ENCODE peak calls at places on chromosomes 5 and 9, in ten cellular contexts. One of them, this sample, is unnamed.

GRCh38 chr5:53288511-53288910 is 179.0 kb upstream of the MOCS2 start:
- DNase-seq in RWPE1: peak
- DNase-seq in CD4-positive, alpha-beta T cell: no peak
- DNase-seq in GM23338: no peak
- DNase-seq in omental fat pad: no peak
- DNase-seq in brain microvascular endothelial cell: no peak
- DNase-seq in BJ: no peak
- DNase-seq in tibial artery: no peak
- DNase-seq in H9: no peak
- DNase-seq in A549: no peak
- DNase-seq in this sample: no peak

GRCh38 chr9:77601476-77602056 is 46.6 kb downstream of the GNA14 start:
- DNase-seq in RWPE1: no peak
- DNase-seq in CD4-positive, alpha-beta T cell: no peak
- DNase-seq in GM23338: no peak
- DNase-seq in omental fat pad: no peak
- DNase-seq in brain microvascular endothelial cell: no peak
- DNase-seq in BJ: no peak
- DNase-seq in tibial artery: no peak
- DNase-seq in H9: no peak
- DNase-seq in A549: no peak
- DNase-seq in this sample: no peak

GRCh38 chr5:95824747-95825146 is 2.2 kb upstream of the GLRX start:
- DNase-seq in RWPE1: no peak
- DNase-seq in CD4-positive, alpha-beta T cell: no peak
- DNase-seq in GM23338: no peak
- DNase-seq in omental fat pad: no peak
- DNase-seq in brain microvascular endothelial cell: no peak
- DNase-seq in BJ: no peak
- DNase-seq in tibial artery: no peak
- DNase-seq in H9: no peak
- DNase-seq in A549: no peak
- DNase-seq in this sample: no peak

GRCh38 chr9:79143211-79143610 is 428.6 kb upstream of the TLE4 start:
- DNase-seq in RWPE1: no peak
- DNase-seq in CD4-positive, alpha-beta T cell: no peak
- DNase-seq in GM23338: no peak
- DNase-seq in omental fat pad: no peak
- DNase-seq in brain microvascular endothelial cell: no peak
- DNase-seq in BJ: no peak
- DNase-seq in tibial artery: no peak
- DNase-seq in H9: no peak
- DNase-seq in A549: no peak
- DNase-seq in this sample: no peak

GRCh38 chr5:103918668-103919367 is 356.2 kb upstream of the NUDT12 start:
- DNase-seq in RWPE1: no peak
- DNase-seq in CD4-positive, alpha-beta T cell: no peak
- DNase-seq in GM23338: peak
- DNase-seq in omental fat pad: no peak
- DNase-seq in brain microvascular endothelial cell: peak
- DNase-seq in BJ: peak
- DNase-seq in tibial artery: no peak
- DNase-seq in H9: no peak
- DNase-seq in A549: no peak
- DNase-seq in this sample: no peak

GRCh38 chr5:34717426-34718327 is 61.5 kb downstream of the RAI14 start:
- DNase-seq in RWPE1: peak
- DNase-seq in CD4-positive, alpha-beta T cell: no peak
- DNase-seq in GM23338: peak
- DNase-seq in omental fat pad: no peak
- DNase-seq in brain microvascular endothelial cell: peak
- DNase-seq in BJ: peak
- DNase-seq in tibial artery: no peak
- DNase-seq in H9: peak
- DNase-seq in A549: peak
- DNase-seq in this sample: peak

GRCh38 chr5:103235891-103236290 is 22.7 kb upstream of the MACIR start:
- DNase-seq in RWPE1: no peak
- DNase-seq in CD4-positive, alpha-beta T cell: no peak
- DNase-seq in GM23338: no peak
- DNase-seq in omental fat pad: no peak
- DNase-seq in brain microvascular endothelial cell: no peak
- DNase-seq in BJ: no peak
- DNase-seq in tibial artery: no peak
- DNase-seq in H9: no peak
- DNase-seq in A549: no peak
- DNase-seq in this sample: no peak

GRCh38 chr5:22372376-22372775 is 480.8 kb downstream of the CDH12 start:
- DNase-seq in RWPE1: peak
- DNase-seq in CD4-positive, alpha-beta T cell: no peak
- DNase-seq in GM23338: no peak
- DNase-seq in omental fat pad: no peak
- DNase-seq in brain microvascular endothelial cell: no peak
- DNase-seq in BJ: no peak
- DNase-seq in tibial artery: no peak
- DNase-seq in H9: no peak
- DNase-seq in A549: no peak
- DNase-seq in this sample: no peak

DNA sequence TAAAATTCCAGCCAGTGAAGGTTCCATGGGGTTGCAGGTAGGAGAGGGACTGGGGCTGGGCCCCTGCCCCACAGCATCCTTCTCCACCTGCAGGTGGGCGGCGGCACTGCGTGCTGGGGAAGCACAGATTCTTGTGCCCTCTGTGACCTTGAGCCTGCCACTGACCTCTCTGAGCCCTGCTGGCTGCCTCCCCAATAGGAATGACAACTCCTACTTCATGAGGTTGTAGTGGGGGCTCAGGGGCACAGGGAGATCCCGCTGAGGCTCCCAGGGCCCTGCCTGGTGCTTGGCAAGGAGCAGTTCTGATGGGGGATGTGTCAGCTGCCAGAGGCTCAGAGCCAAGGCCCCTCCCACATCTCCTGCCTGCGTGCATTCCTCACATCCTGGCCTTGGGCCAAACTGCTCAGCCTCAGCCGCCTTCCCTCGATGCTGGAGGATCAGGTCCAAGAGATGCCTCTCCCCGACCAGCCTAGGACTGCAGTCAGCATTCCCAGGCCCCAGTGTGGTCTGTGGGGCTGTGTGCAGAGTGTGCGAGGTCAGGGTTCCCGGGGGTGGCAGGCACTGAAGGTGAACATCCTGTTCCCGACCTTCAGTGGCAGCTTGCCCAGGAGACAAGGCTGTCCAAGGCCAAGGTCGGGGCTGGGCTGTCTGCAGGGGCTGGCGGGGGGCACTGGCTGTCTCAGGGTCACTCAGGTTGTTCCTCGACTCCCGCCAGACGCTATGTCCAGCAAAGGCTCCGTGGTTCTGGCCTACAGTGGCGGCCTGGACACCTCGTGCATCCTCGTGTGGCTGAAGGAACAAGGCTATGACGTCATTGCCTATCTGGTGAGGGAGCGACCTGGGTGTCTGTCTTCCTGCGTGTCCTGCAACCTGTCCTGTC is 7.0 kb downstream of the ASS1 start:
- DNase-seq in RWPE1: peak
- DNase-seq in CD4-positive, alpha-beta T cell: no peak
- DNase-seq in GM23338: peak
- DNase-seq in omental fat pad: peak
- DNase-seq in brain microvascular endothelial cell: peak
- DNase-seq in BJ: peak
- DNase-seq in tibial artery: peak
- DNase-seq in H9: peak
- DNase-seq in A549: peak
- DNase-seq in this sample: peak
- TF ChIP-seq CTCF in RWPE1: peak
- TF ChIP-seq CTCF in CD4-positive, alpha-beta T cell: no peak
- TF ChIP-seq CTCF in GM23338: peak
- TF ChIP-seq CTCF in omental fat pad: peak
- TF ChIP-seq CTCF in brain microvascular endothelial cell: peak
- TF ChIP-seq CTCF in BJ: peak
- TF ChIP-seq CTCF in tibial artery: no peak
- TF ChIP-seq CTCF in H9: peak
- TF ChIP-seq CTCF in A549: peak
- TF ChIP-seq CTCF in this sample: peak

GRCh38 chr9:133553123-133553522 is 18.6 kb downstream of the ADAMTSL2 start:
- DNase-seq in RWPE1: no peak
- DNase-seq in CD4-positive, alpha-beta T cell: no peak
- DNase-seq in GM23338: peak
- DNase-seq in omental fat pad: no peak
- DNase-seq in brain microvascular endothelial cell: no peak
- DNase-seq in BJ: no peak
- DNase-seq in tibial artery: no peak
- DNase-seq in H9: no peak
- DNase-seq in A549: no peak
- DNase-seq in this sample: no peak
- TF ChIP-seq CTCF in RWPE1: no peak
- TF ChIP-seq CTCF in CD4-positive, alpha-beta T cell: no peak
- TF ChIP-seq CTCF in GM23338: peak
- TF ChIP-seq CTCF in omental fat pad: no peak
- TF ChIP-seq CTCF in brain microvascular endothelial cell: no peak
- TF ChIP-seq CTCF in BJ: no peak
- TF ChIP-seq CTCF in tibial artery: no peak
- TF ChIP-seq CTCF in H9: no peak
- TF ChIP-seq CTCF in A549: no peak
- TF ChIP-seq CTCF in this sample: no peak

GRCh38 chr5:140795259-140795641 is 598 bp downstream of the PCDHA2 start:
- DNase-seq in RWPE1: peak
- DNase-seq in CD4-positive, alpha-beta T cell: no peak
- DNase-seq in GM23338: peak
- DNase-seq in omental fat pad: no peak
- DNase-seq in brain microvascular endothelial cell: no peak
- DNase-seq in BJ: no peak
- DNase-seq in tibial artery: no peak
- DNase-seq in H9: peak
- DNase-seq in A549: peak
- DNase-seq in this sample: no peak

GRCh38 chr5:140791111-140791510 is 3.5 kb upstream of the PCDHA2 start:
- DNase-seq in RWPE1: no peak
- DNase-seq in CD4-positive, alpha-beta T cell: no peak
- DNase-seq in GM23338: no peak
- DNase-seq in omental fat pad: no peak
- DNase-seq in brain microvascular endothelial cell: no peak
- DNase-seq in BJ: no peak
- DNase-seq in tibial artery: no peak
- DNase-seq in H9: no peak
- DNase-seq in A549: no peak
- DNase-seq in this sample: no peak

GRCh38 chr5:140796718-140797095 is 2.1 kb downstream of the PCDHA2 start:
- DNase-seq in RWPE1: no peak
- DNase-seq in CD4-positive, alpha-beta T cell: no peak
- DNase-seq in GM23338: no peak
- DNase-seq in omental fat pad: no peak
- DNase-seq in brain microvascular endothelial cell: no peak
- DNase-seq in BJ: no peak
- DNase-seq in tibial artery: peak
- DNase-seq in H9: no peak
- DNase-seq in A549: no peak
- DNase-seq in this sample: no peak

DNA sequence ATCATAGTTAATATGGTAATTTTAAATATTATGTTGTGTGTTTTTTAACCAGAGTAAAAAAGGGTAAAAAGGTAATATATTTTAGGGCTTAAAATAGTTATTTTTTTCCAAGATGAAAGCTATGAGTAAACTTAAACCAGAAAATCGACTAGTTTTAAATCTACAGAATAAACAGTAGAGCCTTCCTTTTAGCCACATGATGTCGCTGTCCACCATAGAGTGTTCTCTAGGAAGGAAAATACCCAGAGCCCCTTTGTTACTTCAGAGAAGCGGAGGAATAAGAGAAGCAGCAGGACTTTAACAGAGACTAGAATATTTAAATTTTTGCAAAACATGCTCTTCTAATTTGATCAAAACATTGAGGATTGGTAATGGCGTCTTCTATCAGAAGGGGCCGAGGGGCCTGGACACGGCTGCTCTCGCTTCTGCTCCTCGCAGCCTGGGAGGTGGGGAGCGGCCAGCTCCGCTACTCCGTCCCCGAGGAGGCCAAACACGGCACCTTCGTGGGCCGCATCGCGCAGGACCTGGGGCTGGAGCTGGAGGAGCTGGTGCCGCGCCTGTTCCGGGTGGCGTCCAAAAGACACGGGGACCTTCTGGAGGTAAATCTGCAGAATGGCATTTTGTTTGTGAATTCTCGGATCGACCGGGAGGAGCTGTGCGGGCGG is at the start of gene PCDHA2:
- DNase-seq in RWPE1: no peak
- DNase-seq in CD4-positive, alpha-beta T cell: no peak
- DNase-seq in GM23338: peak
- DNase-seq in omental fat pad: no peak
- DNase-seq in brain microvascular endothelial cell: no peak
- DNase-seq in BJ: no peak
- DNase-seq in tibial artery: no peak
- DNase-seq in H9: no peak
- DNase-seq in A549: peak
- DNase-seq in this sample: no peak
- TF ChIP-seq CTCF in RWPE1: no peak
- TF ChIP-seq CTCF in CD4-positive, alpha-beta T cell: no peak
- TF ChIP-seq CTCF in GM23338: peak
- TF ChIP-seq CTCF in omental fat pad: no peak
- TF ChIP-seq CTCF in brain microvascular endothelial cell: peak
- TF ChIP-seq CTCF in BJ: no peak
- TF ChIP-seq CTCF in tibial artery: no peak
- TF ChIP-seq CTCF in H9: peak
- TF ChIP-seq CTCF in A549: no peak
- TF ChIP-seq CTCF in this sample: no peak

GRCh38 chr5:170220196-170220595 is 12.6 kb upstream of the C5orf58 start:
- DNase-seq in RWPE1: no peak
- DNase-seq in CD4-positive, alpha-beta T cell: no peak
- DNase-seq in GM23338: no peak
- DNase-seq in omental fat pad: no peak
- DNase-seq in brain microvascular endothelial cell: no peak
- DNase-seq in BJ: no peak
- DNase-seq in tibial artery: no peak
- DNase-seq in H9: no peak
- DNase-seq in A549: no peak
- DNase-seq in this sample: no peak

GRCh38 chr5:170218730-170219129 is 14.1 kb upstream of the C5orf58 start:
- DNase-seq in RWPE1: no peak
- DNase-seq in CD4-positive, alpha-beta T cell: no peak
- DNase-seq in GM23338: no peak
- DNase-seq in omental fat pad: no peak
- DNase-seq in brain microvascular endothelial cell: no peak
- DNase-seq in BJ: no peak
- DNase-seq in tibial artery: no peak
- DNase-seq in H9: no peak
- DNase-seq in A549: no peak
- DNase-seq in this sample: no peak

GRCh38 chr5:170219615-170220014 is 13.2 kb upstream of the C5orf58 start:
- DNase-seq in RWPE1: peak
- DNase-seq in CD4-positive, alpha-beta T cell: no peak
- DNase-seq in GM23338: no peak
- DNase-seq in omental fat pad: no peak
- DNase-seq in brain microvascular endothelial cell: peak
- DNase-seq in BJ: peak
- DNase-seq in tibial artery: no peak
- DNase-seq in H9: no peak
- DNase-seq in A549: peak
- DNase-seq in this sample: no peak

GRCh38 chr5:170211575-170212334 is 21.0 kb upstream of the C5orf58 start:
- DNase-seq in RWPE1: peak
- DNase-seq in CD4-positive, alpha-beta T cell: no peak
- DNase-seq in GM23338: no peak
- DNase-seq in omental fat pad: no peak
- DNase-seq in brain microvascular endothelial cell: no peak
- DNase-seq in BJ: no peak
- DNase-seq in tibial artery: no peak
- DNase-seq in H9: no peak
- DNase-seq in A549: peak
- DNase-seq in this sample: no peak

GRCh38 chr5:170216262-170216864 is 16.4 kb upstream of the C5orf58 start:
- DNase-seq in RWPE1: peak
- DNase-seq in CD4-positive, alpha-beta T cell: no peak
- DNase-seq in GM23338: peak
- DNase-seq in omental fat pad: no peak
- DNase-seq in brain microvascular endothelial cell: peak
- DNase-seq in BJ: no peak
- DNase-seq in tibial artery: no peak
- DNase-seq in H9: no peak
- DNase-seq in A549: peak
- DNase-seq in this sample: peak
- TF ChIP-seq CTCF in RWPE1: peak
- TF ChIP-seq CTCF in CD4-positive, alpha-beta T cell: no peak
- TF ChIP-seq CTCF in GM23338: peak
- TF ChIP-seq CTCF in omental fat pad: no peak
- TF ChIP-seq CTCF in brain microvascular endothelial cell: peak
- TF ChIP-seq CTCF in BJ: peak
- TF ChIP-seq CTCF in tibial artery: peak
- TF ChIP-seq CTCF in H9: peak
- TF ChIP-seq CTCF in A549: peak
- TF ChIP-seq CTCF in this sample: peak

This sample was measured in AG09319.